ENCODE peak calls at places on chromosomes 7 and 10, in eight cellular contexts. C is CD8-positive, alpha-beta memory T cell; H is activated CD4-positive, alpha-beta T cell treated with anti-CD3 and anti-CD28 coated beads for 4 hours; Y is right atrium auricular region; M is RPMI7951; K is epithelial cell of prostate; E is Daoy; G is RWPE1. B is an unnamed sample.

GRCh38 chr10:93280699-93281366 is 201.3 kb downstream of the MYOF start:
- DNase-seq in M (no peak), K (no peak), H (no peak), E (no peak), G (no peak), C (no peak), Y (no peak), B (peak; percentile 23)

GRCh38 chr10:6020806-6021205 is 41.4 kb downstream of the IL2RA start:
- DNase-seq in C (no peak), M (no peak), E (no peak), H (no peak), G (no peak), K (no peak), Y (no peak), B (no peak)

GRCh38 chr10:114755537-114755936 is 66.0 kb upstream of the FHIP2A start:
- DNase-seq in Y (no peak), C (no peak), M (no peak), K (no peak), G (no peak), E (no peak), H (no peak), B (no peak)

GRCh38 chr10:80684217-80684616 is 146.5 kb downstream of the SH2D4B start:
- DNase-seq in Y (no peak), C (no peak), E (peak; percentile 13), G (peak; percentile 79), M (peak; percentile 10), K (no peak), H (no peak), B (peak; percentile 53)

GRCh38 chr10:62083413-62083794 is 181.9 kb downstream of the ARID5B start:
- DNase-seq in M (peak; percentile 53), G (peak; percentile 34), H (no peak), E (peak; percentile 17), Y (no peak), C (no peak), K (no peak), B (peak; percentile 79)

GRCh38 chr10:108358912-108359311 is 1194.4 kb upstream of the SORCS1 start:
- DNase-seq in M (peak; percentile 89), K (peak; percentile 90), Y (no peak), C (no peak), H (no peak), E (no peak), G (peak; percentile 95), B (peak; percentile 47)

GRCh38 chr7:103343758-103344452 is 662 bp downstream of the DNAJC2 start:
- DNase-seq in E (peak; percentile 66), K (no peak), C (peak; percentile 14), H (peak; percentile 34), Y (no peak), M (peak; percentile 31), G (peak; percentile 30), B (peak; percentile 29)

GRCh38 chr10:64477791-64478190 is 956.6 kb downstream of the REEP3 start:
- DNase-seq in C (no peak), K (no peak), Y (no peak), E (no peak), H (no peak), M (no peak), G (no peak), B (no peak)

GRCh38 chr10:124319926-124320391 is 98.8 kb downstream of the OAT start:
- DNase-seq in K (no peak), C (no peak), G (no peak), Y (no peak), M (peak; percentile 54), H (no peak), E (no peak), B (no peak)

GRCh38 chr7:47150497-47151260 is 431.2 kb downstream of the TNS3 start:
- DNase-seq in K (no peak), E (no peak), H (no peak), Y (no peak), G (no peak), M (no peak), C (no peak), B (no peak)

GRCh38 chr7:31906479-31907171 is 163.6 kb downstream of the PDE1C start:
- DNase-seq in Y (no peak), K (no peak), M (no peak), E (no peak), H (no peak), C (no peak), G (no peak), B (no peak)

GRCh38 chr10:99531026-99531695 is 1.6 kb upstream of the NKX2-3 start:
- DNase-seq in K (no peak), Y (no peak), E (no peak), C (no peak), H (no peak), G (no peak), M (no peak), B (no peak)

GRCh38 chr7:81414411-81414810 is 355.4 kb downstream of the HGF start:
- DNase-seq in Y (no peak), G (no peak), E (no peak), M (no peak), H (no peak), K (no peak), C (no peak), B (no peak)

GRCh38 chr7:91165846-91166230 is 98.4 kb upstream of the FZD1 start:
- DNase-seq in E (no peak), H (no peak), M (no peak), C (no peak), K (no peak), G (no peak), Y (no peak), B (no peak)

GRCh38 chr10:97024181-97025073 is 161.3 kb downstream of the SLIT1 start:
- DNase-seq in E (peak; percentile 71), Y (no peak), M (peak; percentile 27), G (peak; percentile 62), C (no peak), H (no peak), K (peak; percentile 43), B (no peak)

GRCh38 chr10:127922675-127923366 is 15.9 kb downstream of the PTPRE start:
- DNase-seq in C (no peak), M (peak; percentile 95), K (no peak), E (peak; percentile 91), G (peak; percentile 93), Y (peak; percentile 77), H (no peak), B (no peak)

GRCh38 chr10:86403183-86403797 is 36.7 kb upstream of the GRID1 start:
- DNase-seq in E (no peak), C (no peak), G (no peak), H (no peak), K (no peak), M (no peak), Y (no peak), B (no peak)

GRCh38 chr7:7795736-7796135 is 77.3 kb upstream of the RPA3 start:
- DNase-seq in K (peak; percentile 65), M (peak; percentile 80), C (no peak), H (no peak), E (peak; percentile 73), G (peak; percentile 33), Y (no peak), B (no peak)

GRCh38 chr7:36607206-36607515 is 117.1 kb downstream of the AOAH start:
- DNase-seq in M (no peak), G (no peak), C (no peak), H (no peak), Y (no peak), E (no peak), K (no peak), B (no peak)

GRCh38 chr10:123474700-123475099 is 191.5 kb upstream of the GPR26 start:
- DNase-seq in H (no peak), C (no peak), Y (no peak), M (no peak), G (no peak), K (no peak), E (no peak), B (no peak)

GRCh38 chr7:139457153-139457946 is 26.1 kb downstream of the KLRG2 start:
- DNase-seq in G (peak; percentile 45), C (no peak), E (peak; percentile 73), Y (no peak), H (no peak), K (no peak), M (peak; percentile 74), B (no peak)

GRCh38 chr10:70906953-70907618 is 18.7 kb upstream of the PCBD1 start:
- DNase-seq in H (no peak), M (no peak), G (no peak), C (no peak), Y (no peak), E (no peak), K (no peak), B (no peak)

GRCh38 chr10:59830601-59831259 is 75.6 kb downstream of the CCDC6 start:
- DNase-seq in G (peak; percentile 49), K (no peak), M (peak; percentile 24), Y (peak; percentile 63), C (no peak), H (peak; percentile 14), E (peak; percentile 34), B (peak; percentile 71)

GRCh38 chr10:65325913-65326312 is 1599.9 kb upstream of the LRRTM3 start:
- DNase-seq in C (no peak), E (no peak), H (no peak), K (no peak), G (no peak), M (no peak), Y (no peak), B (no peak)

GRCh38 chr7:131076711-131077170 is 250.9 kb upstream of the MKLN1 start:
- DNase-seq in E (peak; percentile 53), G (no peak), C (no peak), Y (no peak), K (no peak), H (no peak), M (peak; percentile 56), B (no peak)

GRCh38 chr10:64594072-64594471 is 1072.9 kb downstream of the REEP3 start:
- DNase-seq in H (no peak), E (no peak), G (no peak), Y (no peak), K (no peak), M (no peak), C (no peak), B (no peak)

GRCh38 chr7:19407270-19407669 is 262.0 kb upstream of the FERD3L start:
- DNase-seq in C (no peak), K (no peak), H (no peak), G (no peak), E (no peak), M (no peak), Y (no peak), B (no peak)

GRCh38 chr7:85186521-85187241 is at the start of gene SEMA3D:
- DNase-seq in M (peak; percentile 50), H (no peak), C (no peak), G (peak; percentile 55), E (peak; percentile 88), Y (peak; percentile 70), K (no peak), B (peak; percentile 95)

GRCh38 chr10:123755061-123755460 is 88.9 kb downstream of the GPR26 start:
- DNase-seq in K (no peak), G (no peak), E (no peak), H (no peak), M (no peak), Y (no peak), C (no peak), B (no peak)

GRCh38 chr10:123666318-123667291 is at the start of gene GPR26:
- DNase-seq in E (peak; percentile 17), M (no peak), Y (no peak), G (no peak), C (no peak), K (no peak), H (no peak), B (no peak)

GRCh38 chr10:93496322-93497041 is at the start of gene CEP55:
- DNase-seq in G (peak; percentile 97), E (peak; percentile 96), K (peak; percentile 74), Y (peak; percentile 94), H (peak; percentile 92), C (peak; percentile 94), M (peak; percentile 90), B (peak; percentile 97)

GRCh38 chr10:132143162-132143561 is 43.6 kb upstream of the DPYSL4 start:
- DNase-seq in C (no peak), G (no peak), K (no peak), Y (no peak), H (no peak), E (no peak), M (no peak), B (no peak)

GRCh38 chr7:130377178-130377577 is 3.1 kb upstream of the CPA1 start:
- DNase-seq in K (no peak), E (peak; percentile 47), H (no peak), Y (no peak), M (no peak), C (no peak), G (no peak), B (no peak)

B was measured in A673.